ENCODE peak calls at places on chromosomes 1 and 21, in six cellular contexts. Z, P, R, X, F and T are unnamed samples.

GRCh38 chr1:13808729-13809131 is 108.7 kb downstream of the PRDM2 start:
- DNase-seq in X (no peak), R (no peak), F (peak), Z (no peak), P (no peak), T (peak)

GRCh38 chr1:26861286-26861701 is 1.7 kb upstream of the SFN start:
- DNase-seq in P (no peak), R (peak), Z (peak), F (no peak), X (no peak), T (no peak)

GRCh38 chr1:152533327-152533938 is 19.2 kb downstream of the CRCT1 start:
- DNase-seq in Z (peak), X (peak), F (no peak), P (no peak), R (peak), T (peak)

GRCh38 chr1:162878000-162878596 is 17.1 kb upstream of the CCDC190 start:
- DNase-seq in Z (peak), R (peak), X (peak), P (no peak), F (peak), T (peak)

GRCh38 chr1:56537660-56538059 is 41.7 kb downstream of the PLPP3 start:
- DNase-seq in Z (no peak), R (no peak), P (no peak), X (no peak), F (no peak), T (no peak)

GRCh38 chr1:41448831-41449230 is 35.7 kb downstream of the EDN2 start:
- DNase-seq in Z (no peak), P (no peak), X (no peak), R (no peak), F (no peak), T (no peak)

GRCh38 chr1:39721664-39722063 is 17.0 kb upstream of the PPIE start:
- DNase-seq in X (no peak), F (no peak), R (no peak), Z (no peak), P (no peak), T (no peak)

GRCh38 chr1:240414237-240414636 is 197.7 kb downstream of the GREM2 start:
- DNase-seq in X (no peak), P (no peak), F (no peak), Z (no peak), R (no peak), T (no peak)

GRCh38 chr1:68204965-68205630 is 27.2 kb downstream of the WLS start:
- DNase-seq in R (peak), Z (no peak), F (no peak), X (no peak), P (no peak), T (no peak)

GRCh38 chr1:29259802-29260441 is 23.6 kb downstream of the PTPRU start:
- DNase-seq in F (peak), R (no peak), X (peak), Z (no peak), P (no peak), T (no peak)

GRCh38 chr1:8015036-8015808 is 10.9 kb downstream of the ERRFI1 start:
- DNase-seq in F (no peak), X (peak), Z (no peak), P (no peak), R (peak), T (peak)

GRCh38 chr1:5477716-5478115 is 514.5 kb downstream of the NPHP4 start:
- DNase-seq in Z (no peak), F (no peak), X (no peak), P (peak), R (no peak), T (no peak)

GRCh38 chr21:45612096-45613019 is 31.2 kb upstream of the PCBP3 start:
- DNase-seq in Z (no peak), R (peak), F (no peak), P (no peak), X (no peak), T (no peak)

GRCh38 chr1:30460661-30461060 is 262.7 kb downstream of the MATN1 start:
- DNase-seq in Z (no peak), R (no peak), P (no peak), X (no peak), F (no peak), T (no peak)

GRCh38 chr1:229023651-229024295 is 247.1 kb upstream of the RAB4A start:
- DNase-seq in P (no peak), R (no peak), X (no peak), F (peak), Z (no peak), T (no peak)

GRCh38 chr1:100883963-100884362 is 10.7 kb downstream of the EXTL2 start:
- DNase-seq in X (no peak), Z (no peak), R (peak), F (no peak), P (no peak), T (no peak)

GRCh38 chr1:2939041-2939552 is 82.2 kb upstream of the ACTRT2 start:
- DNase-seq in F (no peak), X (no peak), R (no peak), Z (no peak), P (no peak), T (no peak)

GRCh38 chr1:153669606-153670005 is 1.2 kb downstream of the ILF2 start:
- DNase-seq in R (no peak), P (no peak), X (no peak), Z (no peak), F (no peak), T (no peak)

GRCh38 chr1:90763506-90763905 is 46.4 kb upstream of the BARHL2 start:
- DNase-seq in X (no peak), F (no peak), R (no peak), Z (no peak), P (no peak), T (no peak)

GRCh38 chr1:53947172-53947835 is 1.2 kb downstream of the LRRC42 start:
- DNase-seq in R (no peak), Z (no peak), X (no peak), F (no peak), P (no peak), T (no peak)

GRCh38 chr21:36436829-36437744 is 42.8 kb downstream of the CLDN14 start:
- DNase-seq in Z (no peak), X (no peak), F (no peak), R (no peak), P (no peak), T (no peak)

GRCh38 chr1:38803647-38804046 is 55.9 kb downstream of the RRAGC start:
- DNase-seq in Z (no peak), X (no peak), P (no peak), R (no peak), F (no peak), T (no peak)

GRCh38 chr21:15210235-15210678 is 145.5 kb upstream of the NRIP1 start:
- DNase-seq in P (no peak), F (peak), R (peak), Z (no peak), X (no peak), T (no peak)

GRCh38 chr1:32111040-32111628 is 3.3 kb downstream of the KPNA6 start:
- DNase-seq in P (no peak), F (no peak), R (no peak), Z (no peak), X (no peak), T (peak)

GRCh38 chr1:65068202-65069011 is 79.6 kb upstream of the AK4 start:
- DNase-seq in R (peak), X (peak), P (no peak), F (no peak), Z (no peak), T (peak)

GRCh38 chr1:184801503-184801902 is 46.8 kb upstream of the EDEM3 start:
- DNase-seq in X (no peak), R (peak), P (no peak), F (no peak), Z (no peak), T (no peak)

GRCh38 chr1:72557446-72558049 is 275.2 kb upstream of the NEGR1 start:
- DNase-seq in Z (no peak), P (no peak), X (peak), F (no peak), R (peak), T (peak)

GRCh38 chr1:89987170-89987819 is 7.6 kb upstream of the ZNF326 start:
- DNase-seq in Z (peak), P (no peak), F (no peak), R (peak), X (peak), T (peak)

GRCh38 chr1:226547754-226548191 is 791 bp upstream of the STUM start:
- DNase-seq in X (peak), F (peak), R (peak), Z (peak), P (peak), T (peak)

GRCh38 chr1:45493116-45493697 is 2.2 kb upstream of the TESK2 start:
- DNase-seq in F (no peak), Z (peak), R (peak), X (peak), P (no peak), T (peak)

GRCh38 chr1:200081982-200082272 is 54.4 kb downstream of the NR5A2 start:
- DNase-seq in F (no peak), X (no peak), R (no peak), P (no peak), Z (no peak), T (no peak)
- H3K4me3 ChIP-seq in F (no peak), X (no peak), R (no peak), P (no peak), Z (no peak), T (no peak)

GRCh38 chr1:174742805-174743653 is 256.7 kb upstream of the CACYBP start:
- DNase-seq in X (no peak), Z (no peak), R (peak), P (no peak), F (no peak), T (no peak)
- TF ChIP-seq CTCF in X (no peak), Z (no peak), R (no peak), P (no peak), F (no peak), T (no peak)

DNA sequence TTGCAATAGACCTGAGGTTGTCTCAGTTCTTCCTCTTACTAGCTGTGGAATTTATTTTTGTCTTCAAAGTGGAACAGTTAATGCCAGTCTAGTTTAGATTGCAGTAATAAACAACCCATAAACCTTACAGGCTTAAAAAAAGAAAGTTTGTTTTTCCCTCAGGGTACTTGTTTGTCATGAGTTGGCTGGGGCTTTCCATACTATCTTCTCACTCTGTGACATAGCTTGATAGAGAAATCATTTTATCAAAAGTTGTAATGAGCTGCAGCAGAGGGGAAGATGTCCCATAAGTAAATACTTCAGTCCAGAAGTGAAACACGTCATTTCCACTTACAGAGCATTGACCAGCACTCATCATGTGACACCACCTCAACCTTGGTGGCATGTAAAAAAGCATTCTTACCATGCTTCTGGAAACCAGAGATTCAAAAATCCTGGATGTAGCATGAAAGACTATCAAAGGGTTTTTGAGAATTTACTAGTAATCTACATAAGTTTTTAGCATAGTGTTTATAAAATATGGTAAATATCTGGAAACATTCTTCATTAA is 62.8 kb upstream of the COL11A1 start:
- DNase-seq in Z (no peak), R (no peak), X (no peak), F (no peak), P (no peak), T (no peak)
- H3K4me3 ChIP-seq in Z (no peak), R (no peak), X (no peak), F (no peak), P (no peak), T (no peak)

DNA sequence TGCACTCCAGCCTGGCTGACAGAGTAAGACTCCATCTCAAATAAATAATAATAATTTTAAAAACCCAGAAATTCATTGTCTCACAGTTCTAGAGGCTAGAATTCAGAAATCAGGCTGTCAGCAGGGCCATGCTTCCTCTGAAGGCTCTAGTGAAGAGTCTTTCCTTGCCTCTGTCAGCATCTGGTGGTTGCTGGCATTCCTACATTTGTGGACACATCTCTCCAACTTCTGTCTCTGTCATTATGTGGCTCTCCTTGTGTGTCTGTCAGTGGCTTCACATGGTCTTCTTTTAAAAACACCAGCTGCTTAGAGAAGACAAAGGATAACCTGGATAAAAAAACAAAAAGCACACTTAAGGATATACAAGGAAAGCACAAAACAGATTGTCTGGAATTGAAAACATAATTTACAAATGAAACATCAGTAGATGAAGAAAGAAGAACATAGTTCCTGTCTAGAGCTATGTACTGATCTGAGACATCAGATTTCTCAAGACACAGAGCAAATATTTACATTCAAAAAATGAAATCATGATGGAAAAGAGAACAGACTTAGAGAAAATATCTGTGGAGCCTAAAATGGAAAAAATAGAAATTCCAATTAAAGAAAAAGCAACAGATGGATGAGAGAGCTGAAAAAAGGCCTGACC is 32.7 kb upstream of the ASB17 start:
- DNase-seq in Z (no peak), X (no peak), R (no peak), P (no peak), F (no peak), T (no peak)
- TF ChIP-seq CTCF in Z (no peak), X (no peak), R (no peak), P (no peak), F (no peak), T (no peak)